ENCODE peak calls at places on chromosomes 3 and 15, in seven cellular contexts. K is mammary epithelial cell, V is HCT116, I is fibroblast of lung, A is SK-N-SH, M is GM23338, L is K562. C is an unnamed sample. For H4K20me1, the result is how much of the 10 kb centered on the place peaks cover.

GRCh38 chr3:25849101-25849500 is 59.2 kb downstream of the OXSM start:
- DNase-seq in K (no peak), V (no peak), I (no peak), A (no peak), M (no peak), L (no peak), C (peak)

GRCh38 chr15:81752149-81752942 is 293.5 kb downstream of the MEX3B start:
- DNase-seq in K (peak), V (no peak), I (peak), A (peak), M (no peak), L (no peak), C (no peak)

GRCh38 chr15:40146037-40146436 is 14.8 kb upstream of the BUB1B start:
- DNase-seq in K (peak), V (peak), I (peak), A (no peak), M (no peak), L (no peak), C (no peak)

GRCh38 chr3:10234526-10235230 is 13.6 kb upstream of the TATDN2 start:
- DNase-seq in K (no peak), V (no peak), I (no peak), A (peak), M (peak), L (peak), C (no peak)

GRCh38 chr15:40498418-40498817 is 27.6 kb downstream of the CHST14 start:
- DNase-seq in K (no peak), V (no peak), I (peak), A (no peak), M (no peak), L (no peak), C (no peak)

GRCh38 chr3:130393594-130393993 is 48.1 kb downstream of the COL6A5 start:
- DNase-seq in K (no peak), V (no peak), I (no peak), A (no peak), M (no peak), L (no peak), C (no peak)

GRCh38 chr3:189041482-189042090 is 130.2 kb upstream of the TPRG1 start:
- DNase-seq in K (peak), V (peak), I (peak), A (peak), M (peak), L (no peak), C (peak)

GRCh38 chr15:78638658-78639314 is 2.2 kb downstream of the CHRNB4 start:
- DNase-seq in K (no peak), V (peak), I (peak), A (peak), M (peak), L (peak), C (peak)

GRCh38 chr15:80615783-80616391 is 79.2 kb upstream of the ABHD17C start:
- DNase-seq in K (peak), V (no peak), I (peak), A (peak), M (no peak), L (no peak), C (peak)

GRCh38 chr15:92808611-92809063 is 91.5 kb upstream of the CHD2 start:
- DNase-seq in K (peak), V (no peak), I (peak), A (peak), M (peak), L (peak), C (no peak)

GRCh38 chr3:25479727-25480010 is 51.6 kb downstream of the RARB start:
- DNase-seq in K (no peak), V (no peak), I (no peak), A (no peak), M (no peak), L (no peak), C (no peak)

GRCh38 chr3:113676252-113676651 is 20.2 kb downstream of the USF3 start:
- DNase-seq in K (no peak), V (no peak), I (no peak), A (no peak), M (no peak), L (no peak), C (no peak)

GRCh38 chr15:35427091-35427490 is 118.9 kb downstream of the DPH6 start:
- DNase-seq in K (peak), V (no peak), I (peak), A (no peak), M (no peak), L (no peak), C (no peak)

GRCh38 chr15:20294651-20295237 is 246.9 kb downstream of the GOLGA6L6 start:
- DNase-seq in K (no peak), V (no peak), I (no peak), A (no peak), M (no peak), L (peak), C (no peak)

GRCh38 chr15:87312221-87312620 is 944.3 kb downstream of the NTRK3 start:
- DNase-seq in K (no peak), V (no peak), I (no peak), A (no peak), M (no peak), L (no peak), C (no peak)

GRCh38 chr15:76987896-76988860 is 6.7 kb upstream of the PSTPIP1 start:
- DNase-seq in K (no peak), V (no peak), I (no peak), A (no peak), M (no peak), L (peak), C (no peak)

GRCh38 chr3:102074951-102075350 is 225.6 kb downstream of the NFKBIZ start:
- DNase-seq in K (no peak), V (no peak), I (peak), A (no peak), M (no peak), L (no peak), C (no peak)

GRCh38 chr3:51340311-51340829 is 44.7 kb upstream of the MANF start:
- DNase-seq in K (peak), V (peak), I (peak), A (no peak), M (peak), L (no peak), C (peak)

GRCh38 chr3:140004271-140004670 is 69.3 kb downstream of the CLSTN2 start:
- DNase-seq in K (no peak), V (no peak), I (no peak), A (no peak), M (peak), L (no peak), C (no peak)

GRCh38 chr3:75332784-75333183 is 331.3 kb upstream of the FRG2C start:
- DNase-seq in K (no peak), V (no peak), I (peak), A (no peak), M (no peak), L (no peak), C (no peak)

GRCh38 chr3:136750209-136750921 is 1.8 kb downstream of the STAG1 start:
- DNase-seq in K (no peak), V (no peak), I (peak), A (no peak), M (no peak), L (peak), C (peak)

GRCh38 chr3:27993061-27993460 is 248.4 kb upstream of the CMC1 start:
- DNase-seq in K (no peak), V (no peak), I (no peak), A (no peak), M (no peak), L (no peak), C (no peak)

GRCh38 chr3:25495726-25496125 is 67.7 kb downstream of the RARB start:
- DNase-seq in K (no peak), V (no peak), I (no peak), A (no peak), M (no peak), L (no peak), C (no peak)

GRCh38 chr3:125322166-125322565 is 53.0 kb downstream of the ZNF148 start:
- DNase-seq in K (peak), V (no peak), I (peak), A (peak), M (no peak), L (no peak), C (no peak)

GRCh38 chr3:11551019-11551418 is 92.7 kb downstream of the VGLL4 start:
- DNase-seq in K (no peak), V (no peak), I (no peak), A (no peak), M (no peak), L (no peak), C (no peak)

GRCh38 chr15:47985568-47985967 is 135.2 kb upstream of the SLC24A5 start:
- DNase-seq in K (no peak), V (no peak), I (no peak), A (no peak), M (no peak), L (no peak), C (no peak)

GRCh38 chr3:193207290-193207689 is 33.7 kb upstream of the PLAAT1 start:
- DNase-seq in K (no peak), V (no peak), I (peak), A (no peak), M (no peak), L (no peak), C (no peak)

GRCh38 chr15:73982251-73982962 is 9.7 kb downstream of the STOML1 start:
- DNase-seq in K (peak), V (no peak), I (peak), A (no peak), M (no peak), L (no peak), C (no peak)

GRCh38 chr3:123334056-123334455 is 114.8 kb downstream of the ADCY5 start:
- DNase-seq in K (no peak), V (no peak), I (no peak), A (no peak), M (no peak), L (no peak), C (no peak)

GRCh38 chr3:123397921-123398785 is 50.7 kb downstream of the ADCY5 start:
- DNase-seq in K (no peak), V (no peak), I (no peak), A (no peak), M (no peak), L (no peak), C (no peak)

GRCh38 chr15:56798639-56799038 is 65.3 kb upstream of the ZNF280D start:
- DNase-seq in K (no peak), V (no peak), I (no peak), A (no peak), M (no peak), L (no peak), C (no peak)

GRCh38 chr3:12830785-12831581 is 10.4 kb downstream of the RPL32 start:
- DNase-seq in K (no peak), V (no peak), I (no peak), A (no peak), M (no peak), L (no peak), C (no peak)

GRCh38 chr15:95025924-95026728 is 794.8 kb downstream of the MCTP2 start:
- DNase-seq in K (peak), V (peak), I (peak), A (peak), M (peak), L (peak), C (no peak)

GRCh38 chr3:3448468-3448867 is 269.0 kb upstream of the CRBN start:
- DNase-seq in K (no peak), V (no peak), I (no peak), A (no peak), M (no peak), L (no peak), C (no peak)

DNA sequence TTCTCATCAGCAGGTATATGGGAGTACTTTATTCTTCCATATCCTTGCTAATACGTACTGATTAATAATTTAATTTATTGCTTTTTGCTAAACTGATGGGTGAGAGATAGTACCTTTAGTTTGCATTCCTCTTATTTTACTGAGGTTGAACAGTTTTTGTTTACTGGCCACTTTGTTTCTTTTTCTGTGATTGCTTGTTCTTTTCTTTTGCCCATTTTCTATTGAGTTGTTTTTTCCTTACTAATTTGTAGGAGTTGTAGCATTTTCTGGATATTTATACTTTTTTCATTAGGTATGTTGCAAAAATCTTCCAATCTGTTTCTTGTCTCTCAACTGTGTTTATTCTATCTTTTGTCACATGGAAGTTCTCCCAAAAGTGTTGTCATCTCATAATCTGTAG is 4.8 kb downstream of the PDCD6IP start:
- DNase-seq in K (no peak), V (no peak), I (no peak), A (no peak), M (no peak), L (no peak), C (no peak)
- H4K20me1 ChIP-seq in K (under half), V (under half), I (under half), A (under half), M (under half), L (under half), C (under half)

GRCh38 chr3:63863150-63864007 is at the start of the genes ATXN7 and THOC7:
- DNase-seq in K (peak), V (no peak), I (peak), A (peak), M (peak), L (peak), C (peak)
- H4K20me1 ChIP-seq in K (under half), V (under half), I (under half), A (under half), M (under half), L (under half), C (under half)

GRCh38 chr3:111096487-111097209 is 25.0 kb downstream of the NECTIN3 start:
- DNase-seq in K (no peak), V (no peak), I (no peak), A (no peak), M (no peak), L (no peak), C (no peak)
- H4K20me1 ChIP-seq in K (under half), V (under half), I (under half), A (half or more), M (under half), L (under half), C (under half)

DNA sequence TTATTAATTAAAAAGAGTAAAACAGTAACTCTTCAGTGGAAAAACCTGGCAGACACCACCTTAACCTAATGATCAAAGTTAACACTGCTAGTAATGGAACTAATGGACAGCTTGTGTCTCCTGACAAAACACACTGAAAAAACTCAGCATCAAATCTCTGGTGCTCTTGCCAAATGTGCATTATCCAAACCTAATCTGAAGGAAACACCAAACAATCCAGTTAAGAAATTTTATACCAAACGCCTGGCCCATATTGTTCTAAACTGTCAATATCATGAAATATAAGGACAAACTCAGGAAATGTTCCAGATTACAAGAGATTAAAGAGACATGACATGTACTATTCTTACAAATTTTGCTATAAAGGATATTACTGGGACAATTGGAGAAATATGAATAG is 10.4 kb downstream of the RSL24D1 start:
- DNase-seq in K (no peak), V (no peak), I (no peak), A (no peak), M (no peak), L (no peak), C (no peak)
- H4K20me1 ChIP-seq in K (under half), V (under half), I (under half), A (under half), M (under half), L (under half), C (under half)

DNA sequence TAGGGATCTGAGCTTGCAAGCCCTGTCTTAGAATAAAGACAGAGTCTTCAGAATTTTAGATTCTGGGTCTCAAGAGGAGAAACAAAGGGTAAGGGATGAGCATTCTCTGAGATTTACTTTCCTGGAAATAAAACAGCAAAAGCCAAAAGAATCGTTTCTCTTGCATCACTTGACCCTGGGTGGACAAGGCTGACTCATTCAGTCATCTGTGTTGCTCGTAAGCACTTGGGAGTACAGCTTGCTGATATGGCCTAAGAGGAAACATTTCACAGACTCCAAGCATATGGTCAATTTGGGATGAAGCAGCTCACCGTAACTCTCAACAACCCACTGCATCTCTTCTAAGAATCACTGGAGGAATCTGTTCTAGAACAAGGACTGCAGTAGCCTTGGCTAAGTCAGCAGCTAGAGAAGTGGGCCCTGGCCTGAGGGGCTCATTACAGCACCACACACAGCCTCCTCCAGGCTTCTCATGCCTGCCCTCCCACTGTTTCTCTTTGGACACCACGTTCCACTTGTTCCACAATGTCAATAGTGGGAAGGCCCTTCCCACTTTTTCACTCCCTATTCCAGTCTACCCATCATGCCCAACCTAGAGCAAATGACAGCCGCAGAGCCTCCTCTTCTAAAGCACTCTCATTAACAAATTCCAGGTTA is 86.1 kb downstream of the RFTN1 start:
- DNase-seq in K (peak), V (no peak), I (peak), A (no peak), M (no peak), L (no peak), C (no peak)
- H4K20me1 ChIP-seq in K (under half), V (under half), I (under half), A (under half), M (under half), L (under half), C (under half)

GRCh38 chr15:60352525-60352924 is 45.3 kb downstream of the ANXA2 start:
- DNase-seq in K (peak), V (no peak), I (no peak), A (no peak), M (no peak), L (no peak), C (no peak)

GRCh38 chr15:60351066-60351465 is 46.7 kb downstream of the ANXA2 start:
- DNase-seq in K (peak), V (no peak), I (peak), A (no peak), M (no peak), L (no peak), C (no peak)

GRCh38 chr15:60349589-60349988 is 48.2 kb downstream of the ANXA2 start:
- DNase-seq in K (no peak), V (no peak), I (no peak), A (no peak), M (no peak), L (no peak), C (no peak)

GRCh38 chr15:60347480-60348069 is 50.2 kb downstream of the ANXA2 start:
- DNase-seq in K (no peak), V (no peak), I (no peak), A (no peak), M (no peak), L (no peak), C (no peak)

GRCh38 chr15:60350121-60350520 is 47.7 kb downstream of the ANXA2 start:
- DNase-seq in K (peak), V (no peak), I (no peak), A (no peak), M (no peak), L (no peak), C (no peak)
- H4K20me1 ChIP-seq in K (under half), V (under half), I (under half), A (half or more), M (under half), L (under half), C (under half)

GRCh38 chr3:52537165-52537635 is 795 bp downstream of the UQCC5 start:
- DNase-seq in K (no peak), V (no peak), I (no peak), A (no peak), M (no peak), L (no peak), C (no peak)
- H4K20me1 ChIP-seq in K (under half), V (under half), I (under half), A (under half), M (under half), L (under half), C (under half)